ENCODE peak calls at places on chromosomes 16 and 17, in six cellular contexts. One of them, this sample, is unnamed.

GRCh38 chr17:73696251-73696650 is 52.0 kb upstream of the SDK2 start:
- DNase-seq in astrocyte: no peak
- DNase-seq in psoas muscle: no peak
- DNase-seq in K562: no peak
- DNase-seq in tibial nerve: no peak
- DNase-seq in PC-3: no peak
- DNase-seq in this sample: no peak

GRCh38 chr16:87149051-87149450 is 168.1 kb downstream of the C16orf95 start:
- DNase-seq in astrocyte: peak
- DNase-seq in psoas muscle: no peak
- DNase-seq in K562: no peak
- DNase-seq in tibial nerve: no peak
- DNase-seq in PC-3: peak
- DNase-seq in this sample: no peak

GRCh38 chr17:9790889-9791876 is at the start of gene DHRS7C:
- DNase-seq in astrocyte: no peak
- DNase-seq in psoas muscle: peak
- DNase-seq in K562: no peak
- DNase-seq in tibial nerve: no peak
- DNase-seq in PC-3: no peak
- DNase-seq in this sample: no peak

GRCh38 chr16:81446318-81447275 is 2.0 kb downstream of the CMIP start:
- DNase-seq in astrocyte: peak
- DNase-seq in psoas muscle: no peak
- DNase-seq in K562: no peak
- DNase-seq in tibial nerve: no peak
- DNase-seq in PC-3: peak
- DNase-seq in this sample: no peak

GRCh38 chr16:58461056-58461455 is 38.9 kb upstream of the NDRG4 start:
- DNase-seq in astrocyte: no peak
- DNase-seq in psoas muscle: no peak
- DNase-seq in K562: no peak
- DNase-seq in tibial nerve: no peak
- DNase-seq in PC-3: peak
- DNase-seq in this sample: no peak

GRCh38 chr17:841313-841712 is 59.2 kb downstream of the MRM3 start:
- DNase-seq in astrocyte: no peak
- DNase-seq in psoas muscle: no peak
- DNase-seq in K562: no peak
- DNase-seq in tibial nerve: no peak
- DNase-seq in PC-3: no peak
- DNase-seq in this sample: no peak

GRCh38 chr16:87809150-87809902 is 43.5 kb upstream of the KLHDC4 start:
- DNase-seq in astrocyte: no peak
- DNase-seq in psoas muscle: no peak
- DNase-seq in K562: no peak
- DNase-seq in tibial nerve: no peak
- DNase-seq in PC-3: no peak
- DNase-seq in this sample: no peak

GRCh38 chr17:33049781-33050414 is 58.3 kb downstream of the SPACA3 start:
- DNase-seq in astrocyte: peak
- DNase-seq in psoas muscle: no peak
- DNase-seq in K562: peak
- DNase-seq in tibial nerve: no peak
- DNase-seq in PC-3: peak
- DNase-seq in this sample: no peak

GRCh38 chr16:84885024-84885910 is 65.5 kb downstream of the CRISPLD2 start:
- DNase-seq in astrocyte: peak
- DNase-seq in psoas muscle: no peak
- DNase-seq in K562: no peak
- DNase-seq in tibial nerve: peak
- DNase-seq in PC-3: no peak
- DNase-seq in this sample: no peak

DNA sequence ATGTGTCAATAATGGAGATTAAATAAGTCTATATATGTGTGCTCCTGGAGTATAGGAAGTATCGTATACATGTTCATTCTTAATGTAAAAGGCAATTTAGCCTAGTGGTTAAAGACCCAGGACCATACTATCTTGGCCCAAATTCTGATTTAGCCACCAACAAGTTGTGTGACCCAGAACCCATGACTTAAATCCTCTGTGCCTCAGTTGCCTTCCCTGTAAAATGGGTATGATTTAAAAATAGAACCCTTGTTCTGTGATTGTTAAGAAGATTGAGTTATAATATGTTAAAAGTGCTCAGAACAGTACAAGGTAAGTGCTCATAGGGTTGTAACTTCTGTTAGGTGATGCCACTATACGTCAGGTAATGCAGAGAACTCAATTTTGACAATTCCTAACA is 18.8 kb upstream of the BLMH start:
- DNase-seq in astrocyte: no peak
- DNase-seq in psoas muscle: no peak
- DNase-seq in K562: no peak
- DNase-seq in tibial nerve: no peak
- DNase-seq in PC-3: no peak
- DNase-seq in this sample: no peak
- H3K27ac ChIP-seq in astrocyte: no peak
- H3K27ac ChIP-seq in psoas muscle: no peak
- H3K27ac ChIP-seq in K562: no peak
- H3K27ac ChIP-seq in tibial nerve: no peak
- H3K27ac ChIP-seq in PC-3: no peak
- H3K27ac ChIP-seq in this sample: no peak

GRCh38 chr17:3657874-3658783 is 10.2 kb downstream of the TAX1BP3 start:
- DNase-seq in astrocyte: no peak
- DNase-seq in psoas muscle: no peak
- DNase-seq in K562: no peak
- DNase-seq in tibial nerve: no peak
- DNase-seq in PC-3: no peak
- DNase-seq in this sample: no peak

GRCh38 chr17:3660311-3660891 is 8.0 kb downstream of the TAX1BP3 start:
- DNase-seq in astrocyte: no peak
- DNase-seq in psoas muscle: no peak
- DNase-seq in K562: no peak
- DNase-seq in tibial nerve: no peak
- DNase-seq in PC-3: no peak
- DNase-seq in this sample: no peak

GRCh38 chr17:3657588-3657869 is 10.8 kb downstream of the TAX1BP3 start:
- DNase-seq in astrocyte: no peak
- DNase-seq in psoas muscle: no peak
- DNase-seq in K562: no peak
- DNase-seq in tibial nerve: no peak
- DNase-seq in PC-3: no peak
- DNase-seq in this sample: no peak

GRCh38 chr17:3658784-3659449 is 9.5 kb downstream of the TAX1BP3 start:
- DNase-seq in astrocyte: no peak
- DNase-seq in psoas muscle: no peak
- DNase-seq in K562: no peak
- DNase-seq in tibial nerve: no peak
- DNase-seq in PC-3: no peak
- DNase-seq in this sample: no peak

DNA sequence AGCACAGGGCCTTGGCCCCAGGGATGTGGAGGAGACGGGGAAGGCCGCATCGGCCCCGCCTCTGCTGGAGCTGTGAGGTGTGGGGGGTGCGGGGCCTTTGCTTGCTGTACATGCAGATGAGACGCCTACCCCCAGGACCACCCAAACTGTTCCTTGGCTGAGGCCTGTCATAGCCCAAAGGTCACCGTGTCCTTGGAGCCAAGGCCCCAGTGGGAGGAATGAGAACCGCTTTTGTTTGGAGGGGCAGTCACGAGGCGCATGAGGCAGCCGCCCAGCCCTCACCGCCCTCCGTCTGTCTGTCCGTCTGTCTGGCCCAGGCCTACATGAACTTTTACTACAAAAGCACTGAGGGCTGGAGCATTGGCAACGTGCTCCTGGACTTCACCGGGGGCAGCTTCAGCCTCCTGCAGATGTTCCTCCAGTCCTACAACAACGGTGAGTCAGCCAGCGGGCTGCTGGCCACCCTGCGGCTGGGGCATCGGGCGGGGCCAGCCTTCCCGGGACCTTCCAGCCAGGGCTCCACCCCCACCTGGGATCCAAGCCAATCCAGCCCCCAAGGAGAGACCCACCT is 8.8 kb downstream of the TAX1BP3 start:
- DNase-seq in astrocyte: peak
- DNase-seq in psoas muscle: peak
- DNase-seq in K562: peak
- DNase-seq in tibial nerve: peak
- DNase-seq in PC-3: peak
- DNase-seq in this sample: peak
- TF ChIP-seq CTCF in astrocyte: peak
- TF ChIP-seq CTCF in psoas muscle: peak
- TF ChIP-seq CTCF in K562: no peak
- TF ChIP-seq CTCF in tibial nerve: peak
- TF ChIP-seq CTCF in PC-3: no peak
- TF ChIP-seq CTCF in this sample: peak

GRCh38 chr17:78355701-78356100 is 4.2 kb downstream of the SOCS3 start:
- DNase-seq in astrocyte: no peak
- DNase-seq in psoas muscle: no peak
- DNase-seq in K562: no peak
- DNase-seq in tibial nerve: no peak
- DNase-seq in PC-3: no peak
- DNase-seq in this sample: no peak
- H3K27ac ChIP-seq in astrocyte: no peak
- H3K27ac ChIP-seq in psoas muscle: peak
- H3K27ac ChIP-seq in K562: no peak
- H3K27ac ChIP-seq in tibial nerve: peak
- H3K27ac ChIP-seq in PC-3: no peak
- H3K27ac ChIP-seq in this sample: peak

GRCh38 chr16:89700649-89701424 is 668 bp downstream of the SPATA2L start:
- DNase-seq in astrocyte: no peak
- DNase-seq in psoas muscle: no peak
- DNase-seq in K562: peak
- DNase-seq in tibial nerve: no peak
- DNase-seq in PC-3: peak
- DNase-seq in this sample: no peak

GRCh38 chr16:89700100-89700648 is 1.3 kb downstream of the SPATA2L start:
- DNase-seq in astrocyte: peak
- DNase-seq in psoas muscle: peak
- DNase-seq in K562: peak
- DNase-seq in tibial nerve: peak
- DNase-seq in PC-3: peak
- DNase-seq in this sample: peak

GRCh38 chr16:89704281-89704680 is 2.8 kb upstream of the SPATA2L start:
- DNase-seq in astrocyte: no peak
- DNase-seq in psoas muscle: no peak
- DNase-seq in K562: no peak
- DNase-seq in tibial nerve: no peak
- DNase-seq in PC-3: no peak
- DNase-seq in this sample: no peak

GRCh38 chr16:89705006-89705405 is 3.5 kb upstream of the SPATA2L start:
- DNase-seq in astrocyte: no peak
- DNase-seq in psoas muscle: no peak
- DNase-seq in K562: no peak
- DNase-seq in tibial nerve: no peak
- DNase-seq in PC-3: no peak
- DNase-seq in this sample: no peak

GRCh38 chr16:89701425-89702406 is at the start of gene SPATA2L:
- DNase-seq in astrocyte: peak
- DNase-seq in psoas muscle: peak
- DNase-seq in K562: peak
- DNase-seq in tibial nerve: peak
- DNase-seq in PC-3: peak
- DNase-seq in this sample: no peak
- TF ChIP-seq CTCF in astrocyte: no peak
- TF ChIP-seq CTCF in psoas muscle: no peak
- TF ChIP-seq CTCF in K562: no peak
- TF ChIP-seq CTCF in tibial nerve: peak
- TF ChIP-seq CTCF in PC-3: no peak
- TF ChIP-seq CTCF in this sample: no peak

GRCh38 chr16:1825864-1826690 is 548 bp downstream of the HAGH start:
- DNase-seq in astrocyte: peak
- DNase-seq in psoas muscle: no peak
- DNase-seq in K562: no peak
- DNase-seq in tibial nerve: no peak
- DNase-seq in PC-3: peak
- DNase-seq in this sample: peak

GRCh38 chr16:1826691-1827573 is at the start of the genes FAHD1 and HAGH:
- DNase-seq in astrocyte: peak
- DNase-seq in psoas muscle: peak
- DNase-seq in K562: peak
- DNase-seq in tibial nerve: peak
- DNase-seq in PC-3: peak
- DNase-seq in this sample: peak

GRCh38 chr16:1830213-1830612 is 3.2 kb downstream of the FAHD1 start:
- DNase-seq in astrocyte: no peak
- DNase-seq in psoas muscle: no peak
- DNase-seq in K562: no peak
- DNase-seq in tibial nerve: no peak
- DNase-seq in PC-3: no peak
- DNase-seq in this sample: no peak

GRCh38 chr16:1831537-1832075 is 4.6 kb downstream of the FAHD1 start:
- DNase-seq in astrocyte: no peak
- DNase-seq in psoas muscle: no peak
- DNase-seq in K562: no peak
- DNase-seq in tibial nerve: no peak
- DNase-seq in PC-3: no peak
- DNase-seq in this sample: no peak

GRCh38 chr16:1828645-1829410 is 1.8 kb downstream of the FAHD1 start:
- DNase-seq in astrocyte: no peak
- DNase-seq in psoas muscle: no peak
- DNase-seq in K562: no peak
- DNase-seq in tibial nerve: no peak
- DNase-seq in PC-3: no peak
- DNase-seq in this sample: no peak
- H3K27ac ChIP-seq in astrocyte: no peak
- H3K27ac ChIP-seq in psoas muscle: peak
- H3K27ac ChIP-seq in K562: peak
- H3K27ac ChIP-seq in tibial nerve: no peak
- H3K27ac ChIP-seq in PC-3: no peak
- H3K27ac ChIP-seq in this sample: no peak

This sample was measured in AG04450.